ENCODE peak calls at places on chromosomes 4 and X, in six cellular contexts. U, B, I, W, E and D are unnamed samples.

GRCh38 chr4:92136434-92136833 is 167.3 kb upstream of the GRID2 start:
- DNase-seq in E (no peak), W (no peak), B (no peak), U (no peak), I (no peak), D (no peak)

GRCh38 chr4:163505374-163505773 is 10.9 kb downstream of the TMA16 start:
- DNase-seq in I (no peak), B (no peak), U (no peak), W (no peak), E (no peak), D (peak; percentile 11)

GRCh38 chr4:68271851-68272756 is 26.6 kb upstream of the TMPRSS11B start:
- DNase-seq in I (no peak), W (peak; percentile 42), B (no peak), E (no peak), U (no peak), D (peak; percentile 71)

GRCh38 chr4:75658881-75659280 is 14.3 kb downstream of the G3BP2 start:
- DNase-seq in B (no peak), E (no peak), W (no peak), I (no peak), U (no peak), D (peak; percentile 46)

GRCh38 chr4:3311095-3311372 is 18.2 kb downstream of the RGS12 start:
- DNase-seq in B (no peak), W (no peak), E (no peak), U (peak; percentile 15), I (no peak), D (no peak)

GRCh38 chr4:92231511-92231910 is 72.3 kb upstream of the GRID2 start:
- DNase-seq in B (no peak), E (no peak), W (no peak), U (no peak), I (no peak), D (no peak)

GRCh38 chrX:41921492-41922124 is 1.7 kb downstream of the CASK start:
- DNase-seq in E (no peak), I (no peak), B (no peak), U (no peak), W (peak; percentile 17), D (peak; percentile 68)

GRCh38 chrX:129961180-129962083 is 21.0 kb upstream of the BCORL1 start:
- DNase-seq in I (peak; percentile 20), B (peak; percentile 69), U (peak; percentile 81), W (peak; percentile 88), E (no peak), D (peak; percentile 12)

GRCh38 chr4:95889662-95890061 is 49.8 kb downstream of the PDHA2 start:
- DNase-seq in U (no peak), B (no peak), I (no peak), W (no peak), E (no peak), D (no peak)

GRCh38 chr4:2598661-2599654 is 62.5 kb downstream of the FAM193A start:
- DNase-seq in E (peak; percentile 27), W (peak; percentile 70), I (no peak), B (peak; percentile 58), U (no peak), D (peak; percentile 8)

GRCh38 chr4:113358784-113359183 is 309.3 kb downstream of the ANK2 start:
- DNase-seq in U (no peak), B (no peak), E (no peak), W (peak; percentile 3), I (no peak), D (no peak)

GRCh38 chrX:111328858-111329257 is 58.6 kb upstream of the CAPN6 start:
- DNase-seq in I (no peak), B (no peak), U (no peak), W (no peak), E (no peak), D (no peak)

GRCh38 chrX:136708348-136708747 is 60.4 kb downstream of the CD40LG start:
- DNase-seq in B (no peak), E (no peak), I (no peak), U (no peak), W (peak; percentile 14), D (peak; percentile 25)

GRCh38 chr4:36053931-36054330 is 190.4 kb downstream of the ARAP2 start:
- DNase-seq in I (no peak), B (no peak), W (no peak), E (no peak), U (no peak), D (no peak)

GRCh38 chr4:121863787-121864186 is 6.5 kb downstream of the BBS7 start:
- DNase-seq in B (no peak), E (no peak), W (no peak), U (no peak), I (no peak), D (no peak)

GRCh38 chr4:144355809-144356757 is 215.6 kb upstream of the GYPA start:
- DNase-seq in B (no peak), I (no peak), U (peak; percentile 23), W (peak; percentile 7), E (no peak), D (peak; percentile 78)

GRCh38 chr4:8905236-8905772 is 33.7 kb upstream of the HMX1 start:
- DNase-seq in B (no peak), I (no peak), W (no peak), E (no peak), U (no peak), D (no peak)

DNA sequence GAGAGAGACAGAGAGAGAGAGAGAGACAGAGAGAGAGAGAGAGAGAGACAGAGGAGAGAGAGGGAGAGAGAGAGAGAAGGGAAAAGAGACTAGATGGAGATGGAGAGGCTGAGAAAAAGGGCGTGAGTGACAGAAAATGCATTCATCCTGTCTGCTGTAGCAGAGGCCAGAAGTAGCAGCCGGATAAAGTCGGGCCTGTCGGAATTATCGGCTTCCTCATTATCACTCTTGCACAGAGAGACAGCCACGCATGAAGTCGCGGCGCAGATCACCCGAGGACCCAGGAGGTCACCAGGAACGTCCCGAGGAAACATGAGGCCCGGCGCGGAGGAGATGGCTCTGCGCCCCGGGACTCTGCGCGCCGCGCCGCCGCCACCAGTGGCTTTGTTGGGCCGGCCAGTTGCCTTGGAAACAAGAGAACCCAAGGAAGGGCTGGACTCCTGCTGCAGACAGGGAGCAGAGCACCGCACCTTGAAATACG is 603.8 kb downstream of the PACRGL start:
- DNase-seq in I (no peak), B (peak; percentile 52), E (no peak), W (no peak), U (no peak), D (peak; percentile 2)
- H3K4me3 ChIP-seq in I (no peak overlapping the region), B (no peak overlapping the region), E (no peak overlapping the region), W (no peak overlapping the region), U (no peak overlapping the region), D (no peak overlapping the region)

GRCh38 chr4:102388636-102389035 is 43.4 kb upstream of the SLC39A8 start:
- DNase-seq in B (no peak), U (no peak), W (no peak), E (no peak), I (no peak), D (no peak)

GRCh38 chr4:102392033-102392744 is 46.9 kb upstream of the SLC39A8 start:
- DNase-seq in E (no peak), W (no peak), U (no peak), B (no peak), I (no peak), D (no peak)

GRCh38 chr4:102387552-102388150 is 42.4 kb upstream of the SLC39A8 start:
- DNase-seq in I (no peak), W (no peak), E (no peak), B (no peak), U (no peak), D (peak; percentile 32)

GRCh38 chr4:102390438-102390837 is 45.2 kb upstream of the SLC39A8 start:
- DNase-seq in W (no peak), B (no peak), I (no peak), E (no peak), U (no peak), D (peak; percentile 70)

GRCh38 chr4:102386966-102387365 is 41.7 kb upstream of the SLC39A8 start:
- DNase-seq in B (no peak), I (no peak), W (no peak), U (no peak), E (no peak), D (no peak)
- H3K4me3 ChIP-seq in B (no peak overlapping the region), I (no peak overlapping the region), W (no peak overlapping the region), U (no peak overlapping the region), E (no peak overlapping the region), D (no peak overlapping the region)

GRCh38 chr4:168633071-168633470 is 136.2 kb downstream of the PALLD start:
- DNase-seq in E (no peak), W (no peak), U (no peak), I (no peak), B (no peak), D (no peak)

GRCh38 chr4:168631241-168632151 is 134.6 kb downstream of the PALLD start:
- DNase-seq in W (no peak), U (peak; percentile 70), B (no peak), I (no peak), E (peak; percentile 69), D (peak; percentile 79)

GRCh38 chr4:168634276-168634802 is 137.5 kb downstream of the PALLD start:
- DNase-seq in I (no peak), U (no peak), B (no peak), E (no peak), W (no peak), D (peak; percentile 89)

GRCh38 chr4:168632246-168632832 is 135.5 kb downstream of the PALLD start:
- DNase-seq in E (no peak), U (no peak), B (no peak), W (no peak), I (no peak), D (peak; percentile 35)

GRCh38 chr4:168633474-168633873 is 136.6 kb downstream of the PALLD start:
- DNase-seq in U (no peak), E (no peak), B (no peak), I (no peak), W (no peak), D (no peak)
- H3K4me3 ChIP-seq in U (no peak overlapping the region), E (peak overlapping the region; percentile 78), B (no peak overlapping the region), I (no peak overlapping the region), W (no peak overlapping the region), D (no peak overlapping the region)

GRCh38 chr4:124705393-124705792 is 7.1 kb downstream of the ANKRD50 start:
- DNase-seq in U (no peak), I (no peak), W (no peak), B (no peak), E (no peak), D (no peak)

GRCh38 chr4:124711469-124712416 is 789 bp downstream of the ANKRD50 start:
- DNase-seq in I (peak; percentile 5), W (peak; percentile 4), E (peak; percentile 24), B (peak; percentile 66), U (peak; percentile 75), D (peak; percentile 79)

GRCh38 chr4:124710253-124710849 is 2.2 kb downstream of the ANKRD50 start:
- DNase-seq in U (no peak), W (no peak), E (no peak), I (no peak), B (no peak), D (peak; percentile 47)

GRCh38 chr4:124710911-124711310 is 1.6 kb downstream of the ANKRD50 start:
- DNase-seq in E (no peak), I (no peak), B (no peak), U (peak; percentile 23), W (no peak), D (peak; percentile 41)

DNA sequence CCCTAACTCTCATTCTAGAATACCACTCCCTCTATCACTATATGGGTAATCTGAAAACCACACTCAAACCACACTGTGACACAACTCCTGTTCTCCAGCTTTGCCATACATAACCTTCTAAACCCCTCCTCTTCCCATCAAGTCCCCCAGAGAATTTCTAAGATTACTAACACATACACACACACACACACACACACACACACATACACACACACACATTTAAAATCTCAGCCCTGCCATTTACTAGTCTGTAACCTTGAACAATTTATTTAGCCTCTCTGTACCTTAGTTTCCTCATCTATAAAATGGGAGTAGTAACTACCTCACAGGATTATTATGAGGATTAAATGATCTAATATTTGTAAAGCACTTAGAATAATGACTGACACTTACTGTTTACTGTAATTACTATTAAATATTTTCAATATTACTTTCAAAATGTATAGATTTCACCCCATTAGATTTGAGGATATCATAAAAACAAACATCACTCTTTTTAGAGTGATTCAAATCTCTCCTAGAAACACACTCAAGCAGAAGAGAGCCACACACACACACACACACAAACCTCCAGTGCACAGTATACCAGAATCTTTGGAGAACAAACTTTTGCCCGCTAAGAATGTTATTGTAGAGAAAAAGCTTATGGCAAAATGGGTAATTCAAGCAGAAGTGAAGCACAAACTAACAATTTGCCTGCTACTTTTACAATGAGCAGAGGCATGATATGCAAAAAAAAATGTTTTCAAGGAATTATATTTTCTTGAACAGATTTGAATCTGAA is 3.8 kb downstream of the ANKRD50 start:
- DNase-seq in E (no peak), B (no peak), U (no peak), W (no peak), I (no peak), D (no peak)
- H3K4me3 ChIP-seq in E (no peak overlapping the region), B (no peak overlapping the region), U (no peak overlapping the region), W (no peak overlapping the region), I (no peak overlapping the region), D (peak overlapping the region; percentile 90)